ENCODE peak calls at places on chromosomes 2 and 18, in ten cellular contexts. G is naive thymus-derived CD8-positive, alpha-beta T cell; Z is WTC11; N is A549; X is activated CD4-positive, alpha-beta T cell treated with anti-CD3 and anti-CD28 coated beads for 24 hours; F is CD8-positive, alpha-beta memory T cell; S is EH; D is effector CD8-positive, alpha-beta T cell; B is nephron progenitor cell; P is tibial artery. E is an unnamed sample.
A peak's percentile ranks its signal among the peaks of the same experiment; 100 is the strongest.

GRCh38 chr2:120716641-120717585 is 18.8 kb upstream of the GLI2 start:
- DNase-seq in G (peak; percentile 40), Z (no peak), N (no peak), X (no peak), F (no peak), S (no peak), D (no peak), B (no peak), P (peak; percentile 57), E (no peak)

GRCh38 chr2:151796774-151797173 is 31.4 kb downstream of the ARL5A start:
- DNase-seq in G (no peak), Z (no peak), N (no peak), X (no peak), F (no peak), S (no peak), D (no peak), B (no peak), P (no peak), E (no peak)

GRCh38 chr2:234026693-234027254 is 23.7 kb upstream of the SPP2 start:
- DNase-seq in G (no peak), Z (no peak), N (no peak), X (no peak), F (no peak), S (no peak), D (no peak), B (no peak), P (no peak), E (no peak)

GRCh38 chr2:27977623-27978312 is 87.2 kb downstream of the BABAM2 start:
- DNase-seq in G (no peak), Z (no peak), N (no peak), X (no peak), F (no peak), S (peak; percentile 97), D (no peak), B (no peak), P (no peak), E (peak; percentile 90)

GRCh38 chr2:20509766-20510490 is 63.1 kb downstream of the RHOB start:
- DNase-seq in G (no peak), Z (peak; percentile 69), N (no peak), X (no peak), F (no peak), S (peak; percentile 36), D (no peak), B (peak; percentile 51), P (no peak), E (no peak)

GRCh38 chr18:74241426-74241825 is 50.3 kb downstream of the CYB5A start:
- DNase-seq in G (no peak), Z (no peak), N (no peak), X (no peak), F (no peak), S (no peak), D (no peak), B (no peak), P (no peak), E (no peak)

GRCh38 chr18:9289698-9290097 is 44.9 kb upstream of the TWSG1 start:
- DNase-seq in G (no peak), Z (no peak), N (no peak), X (no peak), F (no peak), S (no peak), D (no peak), B (no peak), P (no peak), E (no peak)

GRCh38 chr2:120820885-120821279 is 85.2 kb downstream of the GLI2 start:
- DNase-seq in G (no peak), Z (no peak), N (no peak), X (no peak), F (no peak), S (peak; percentile 86), D (no peak), B (no peak), P (peak; percentile 63), E (peak; percentile 46)

GRCh38 chr18:35278969-35279368 is 11.1 kb downstream of the ZSCAN30 start:
- DNase-seq in G (no peak), Z (no peak), N (no peak), X (no peak), F (no peak), S (no peak), D (no peak), B (no peak), P (no peak), E (no peak)

GRCh38 chr2:77398970-77399369 is 123.2 kb downstream of the LRRTM4 start:
- DNase-seq in G (no peak), Z (no peak), N (no peak), X (no peak), F (no peak), S (no peak), D (no peak), B (no peak), P (no peak), E (no peak)

GRCh38 chr18:34773961-34774754 is 64.1 kb downstream of the DTNA start:
- DNase-seq in G (no peak), Z (no peak), N (no peak), X (no peak), F (no peak), S (peak; percentile 65), D (no peak), B (no peak), P (peak; percentile 66), E (peak; percentile 75)

GRCh38 chr2:37370666-37371065 is 26.2 kb downstream of the QPCT start:
- DNase-seq in G (no peak), Z (no peak), N (no peak), X (no peak), F (no peak), S (no peak), D (no peak), B (no peak), P (no peak), E (no peak)

GRCh38 chr2:132736059-132736458 is 66.1 kb upstream of the LYPD1 start:
- DNase-seq in G (no peak), Z (no peak), N (no peak), X (no peak), F (no peak), S (no peak), D (no peak), B (no peak), P (no peak), E (no peak)

GRCh38 chr2:229282758-229283546 is 11.9 kb upstream of the PID1 start:
- DNase-seq in G (no peak), Z (no peak), N (no peak), X (no peak), F (no peak), S (peak; percentile 79), D (no peak), B (no peak), P (no peak), E (peak; percentile 97)

GRCh38 chr2:70709746-70710145 is 58.3 kb downstream of the ADD2 start:
- DNase-seq in G (no peak), Z (no peak), N (no peak), X (no peak), F (no peak), S (no peak), D (no peak), B (no peak), P (no peak), E (no peak)

GRCh38 chr2:132670961-132671781 is 1.2 kb upstream of the LYPD1 start:
- DNase-seq in G (no peak), Z (peak; percentile 52), N (peak; percentile 16), X (no peak), F (no peak), S (peak; percentile 93), D (no peak), B (peak; percentile 37), P (no peak), E (peak; percentile 2)

GRCh38 chr2:66587216-66587615 is 152.3 kb downstream of the MEIS1 start:
- DNase-seq in G (no peak), Z (peak; percentile 71), N (peak; percentile 16), X (no peak), F (no peak), S (peak; percentile 50), D (no peak), B (no peak), P (no peak), E (no peak)

GRCh38 chr2:158817596-158817995 is 22.5 kb downstream of the DAPL1 start:
- DNase-seq in G (no peak), Z (no peak), N (no peak), X (no peak), F (no peak), S (peak; percentile 50), D (no peak), B (no peak), P (no peak), E (peak; percentile 13)